ENCODE peak calls at places on chromosomes 11 and 22, in nine cellular contexts. A, T, I, H, O, F, C, V and E are unnamed samples.

GRCh38 chr22:40753114-40753513 is 66.0 kb downstream of the SLC25A17 start:
- DNase-seq in O (no peak), F (no peak), I (no peak), A (no peak), C (no peak), V (no peak), H (no peak), T (no peak), E (no peak)

GRCh38 chr11:30453705-30454104 is 130.8 kb downstream of the ARL14EP start:
- DNase-seq in A (no peak), T (no peak), I (no peak), O (no peak), V (no peak), H (no peak), F (no peak), C (no peak), E (no peak)

GRCh38 chr11:19861171-19861570 is 148.5 kb downstream of the NAV2 start:
- DNase-seq in T (no peak), H (no peak), I (no peak), C (no peak), V (no peak), A (no peak), F (peak), O (peak), E (no peak)

GRCh38 chr22:46085831-46086576 is 64.3 kb upstream of the PPARA start:
- DNase-seq in F (peak), A (peak), H (no peak), O (peak), C (no peak), V (peak), I (no peak), T (peak), E (no peak)

GRCh38 chr11:132943737-132944556 is 588.4 kb downstream of the OPCML start:
- DNase-seq in F (no peak), I (no peak), H (no peak), O (no peak), V (no peak), T (no peak), A (no peak), C (no peak), E (no peak)

GRCh38 chr11:94681140-94681539 is 87.0 kb upstream of the AMOTL1 start:
- DNase-seq in T (no peak), I (no peak), C (no peak), V (no peak), A (no peak), H (no peak), O (no peak), F (no peak), E (no peak)

GRCh38 chr11:819129-819931 is 616 bp downstream of the PNPLA2 start:
- DNase-seq in H (peak), F (peak), I (peak), A (peak), T (peak), O (peak), C (peak), V (peak), E (no peak)

GRCh38 chr22:24601217-24602104 is 1.5 kb upstream of the GGT1 start:
- DNase-seq in F (peak), I (no peak), C (no peak), H (peak), A (no peak), O (no peak), V (peak), T (peak), E (no peak)

GRCh38 chr11:75718406-75719088 is 909 bp downstream of the MOGAT2 start:
- DNase-seq in V (no peak), C (no peak), A (no peak), I (no peak), O (peak), F (no peak), H (no peak), T (no peak), E (no peak)

GRCh38 chr22:31136155-31136554 is 4.2 kb downstream of the PLA2G3 start:
- DNase-seq in A (no peak), I (no peak), O (no peak), F (no peak), H (no peak), V (no peak), C (no peak), T (no peak), E (no peak)

GRCh38 chr11:63862923-63863322 is 24.0 kb downstream of the MARK2 start:
- DNase-seq in I (peak), O (no peak), C (no peak), T (no peak), F (no peak), H (no peak), V (peak), A (no peak), E (no peak)

GRCh38 chr11:47409440-47410403 is 1.3 kb downstream of the SLC39A13 start:
- DNase-seq in T (peak), O (no peak), F (peak), I (no peak), H (no peak), V (no peak), A (no peak), C (no peak), E (no peak)

GRCh38 chr22:41230399-41230785 is 10.3 kb downstream of the CHADL start:
- DNase-seq in O (no peak), F (no peak), C (no peak), H (no peak), V (no peak), I (no peak), T (no peak), A (no peak), E (no peak)

GRCh38 chr22:35312198-35313059 is 12.7 kb downstream of the TOM1 start:
- DNase-seq in O (no peak), C (no peak), T (peak), I (no peak), A (no peak), F (peak), V (peak), H (peak), E (no peak)

GRCh38 chr22:30889996-30890480 is 78.5 kb downstream of the MORC2 start:
- DNase-seq in I (no peak), F (no peak), O (no peak), H (peak), A (no peak), T (no peak), C (no peak), V (no peak), E (no peak)

GRCh38 chr11:10348650-10349280 is 43.9 kb downstream of the ADM start:
- DNase-seq in I (no peak), V (no peak), A (no peak), H (no peak), F (peak), T (no peak), C (no peak), O (peak), E (no peak)

GRCh38 chr11:331332-332060 is 10.8 kb upstream of the IFITM3 start:
- DNase-seq in O (no peak), A (no peak), I (no peak), H (peak), V (no peak), F (no peak), C (no peak), T (no peak), E (no peak)

GRCh38 chr11:1226981-1227550 is 4.2 kb downstream of the MUC5B start:
- DNase-seq in T (peak), A (no peak), I (no peak), C (no peak), O (peak), V (peak), F (no peak), H (no peak), E (no peak)

GRCh38 chr11:65782816-65783228 is 2.0 kb upstream of the AP5B1 start:
- DNase-seq in I (no peak), H (no peak), V (no peak), F (peak), O (no peak), A (no peak), T (no peak), C (no peak), E (no peak)

GRCh38 chr22:36197601-36198146 is 3.9 kb downstream of the APOL4 start:
- DNase-seq in C (no peak), T (no peak), O (no peak), H (peak), V (no peak), F (no peak), I (no peak), A (no peak), E (no peak)

GRCh38 chr11:64601605-64602465 is 10.8 kb downstream of the SLC22A12 start:
- DNase-seq in F (no peak), T (no peak), H (no peak), C (no peak), O (no peak), I (no peak), A (no peak), V (no peak), E (no peak)

GRCh38 chr11:19442554-19442910 is 201.8 kb upstream of the E2F8 start:
- DNase-seq in O (no peak), C (no peak), F (no peak), T (no peak), A (no peak), H (no peak), V (no peak), I (no peak), E (no peak)

GRCh38 chr11:68212421-68213134 is 518 bp downstream of the KMT5B start:
- DNase-seq in C (peak), V (peak), F (peak), O (peak), A (peak), T (peak), I (peak), H (peak), E (no peak)

GRCh38 chr22:38923463-38924196 is 33.8 kb upstream of the APOBEC3A start:
- DNase-seq in F (peak), V (peak), I (no peak), O (peak), C (peak), T (peak), A (peak), H (no peak), E (peak)

GRCh38 chr11:44804449-44805151 is 77.8 kb downstream of the TSPAN18 start:
- DNase-seq in H (no peak), I (no peak), T (no peak), A (no peak), O (no peak), F (no peak), C (no peak), V (no peak), E (no peak)

GRCh38 chr11:133441964-133442660 is 90.2 kb downstream of the OPCML start:
- DNase-seq in I (no peak), F (no peak), C (no peak), V (no peak), T (no peak), O (no peak), H (no peak), A (no peak), E (no peak)

GRCh38 chr11:79100093-79100704 is 340.6 kb downstream of the TENM4 start:
- DNase-seq in H (peak), T (no peak), I (peak), F (peak), V (peak), C (peak), O (peak), A (peak), E (no peak)

GRCh38 chr11:69943066-69943465 is 123.8 kb upstream of the FGF3 start:
- DNase-seq in I (no peak), F (peak), T (no peak), A (peak), O (no peak), C (no peak), V (no peak), H (no peak), E (no peak)

GRCh38 chr11:66734215-66734614 is 5.2 kb upstream of the SPTBN2 start:
- DNase-seq in F (no peak), H (no peak), C (no peak), A (no peak), O (no peak), I (no peak), T (no peak), V (no peak), E (no peak)

GRCh38 chr11:8809185-8809584 is 101.8 kb upstream of the AKIP1 start:
- DNase-seq in T (no peak), O (no peak), C (no peak), H (no peak), A (no peak), V (no peak), I (no peak), F (peak), E (no peak)

GRCh38 chr11:19025799-19026406 is 34.6 kb downstream of the MRGPRX2 start:
- DNase-seq in I (no peak), C (no peak), T (peak), V (no peak), F (peak), H (no peak), A (no peak), O (peak), E (no peak)

GRCh38 chr22:25192406-25192805 is 7.3 kb upstream of the CRYBB3 start:
- DNase-seq in I (no peak), H (no peak), A (no peak), C (no peak), O (no peak), T (no peak), F (no peak), V (no peak), E (no peak)

GRCh38 chr11:63666874-63667273 is 4.3 kb downstream of the ATL3 start:
- DNase-seq in T (no peak), C (no peak), O (peak), A (no peak), H (no peak), I (no peak), V (no peak), F (no peak), E (no peak)

GRCh38 chr11:65498042-65498726 is 661 bp upstream of the MALAT1 start:
- DNase-seq in I (peak), V (no peak), C (peak), T (peak), O (peak), A (no peak), H (peak), F (peak), E (no peak)

GRCh38 chr11:12724301-12725046 is 50.3 kb downstream of the TEAD1 start:
- DNase-seq in O (peak), I (no peak), F (peak), V (peak), H (peak), A (no peak), T (peak), C (no peak), E (peak)